ENCODE peak calls at places on chromosome 15, in eight cellular contexts. Z is psoas muscle, S is keratinocyte, P is HCT116, Q is sigmoid colon, B is heart right ventricle, A is A549, N is fibroblast of the aortic adventitia. J is an unnamed sample.

GRCh38 chr15:84605225-84605882 is 4.5 kb downstream of the ZSCAN2 start:
- DNase-seq in Z (no peak), S (no peak), P (no peak), Q (no peak), B (no peak), A (no peak), N (no peak), J (no peak)

GRCh38 chr15:55434989-55435825 is 26.9 kb downstream of the PIERCE2 start:
- DNase-seq in Z (no peak), S (no peak), P (peak), Q (no peak), B (no peak), A (peak), N (peak), J (no peak)

GRCh38 chr15:64635486-64635815 is 139.9 kb downstream of the RBPMS2 start:
- DNase-seq in Z (no peak), S (no peak), P (no peak), Q (peak), B (peak), A (no peak), N (peak), J (no peak)

GRCh38 chr15:34708422-34708821 is 46.4 kb downstream of the GJD2 start:
- DNase-seq in Z (no peak), S (peak), P (peak), Q (no peak), B (no peak), A (peak), N (peak), J (no peak)

GRCh38 chr15:72319360-72319984 is 485 bp downstream of the CELF6 start:
- DNase-seq in Z (peak), S (no peak), P (no peak), Q (peak), B (peak), A (peak), N (peak), J (peak)

GRCh38 chr15:92611150-92611549 is 44.4 kb downstream of the FAM174B start:
- DNase-seq in Z (no peak), S (no peak), P (no peak), Q (no peak), B (no peak), A (no peak), N (no peak), J (no peak)

GRCh38 chr15:34721802-34722795 is 32.7 kb downstream of the GJD2 start:
- DNase-seq in Z (peak), S (no peak), P (peak), Q (peak), B (peak), A (peak), N (peak), J (peak)

GRCh38 chr15:67097893-67098740 is 32.7 kb downstream of the SMAD3 start:
- DNase-seq in Z (peak), S (no peak), P (no peak), Q (peak), B (no peak), A (no peak), N (peak), J (peak)

GRCh38 chr15:81196576-81197254 is at the start of gene IL16:
- DNase-seq in Z (no peak), S (no peak), P (no peak), Q (no peak), B (no peak), A (no peak), N (no peak), J (no peak)

GRCh38 chr15:67085237-67085817 is 19.9 kb downstream of the SMAD3 start:
- DNase-seq in Z (no peak), S (no peak), P (no peak), Q (no peak), B (no peak), A (no peak), N (no peak), J (no peak)

GRCh38 chr15:39013262-39013661 is 448.6 kb upstream of the RASGRP1 start:
- DNase-seq in Z (no peak), S (no peak), P (no peak), Q (no peak), B (no peak), A (no peak), N (no peak), J (no peak)

GRCh38 chr15:101128191-101128590 is 123.7 kb downstream of the CHSY1 start:
- DNase-seq in Z (no peak), S (peak), P (no peak), Q (no peak), B (no peak), A (no peak), N (peak), J (no peak)

GRCh38 chr15:49047456-49047855 is 1.2 kb upstream of the SECISBP2L start:
- DNase-seq in Z (no peak), S (no peak), P (no peak), Q (no peak), B (no peak), A (no peak), N (no peak), J (no peak)

GRCh38 chr15:82571722-82572222 is 31.5 kb upstream of the RPS17 start:
- DNase-seq in Z (peak), S (no peak), P (no peak), Q (peak), B (peak), A (no peak), N (peak), J (peak)

GRCh38 chr15:65856821-65857455 is 12.4 kb upstream of the RAB11A start:
- DNase-seq in Z (peak), S (no peak), P (peak), Q (peak), B (peak), A (peak), N (peak), J (peak)

GRCh38 chr15:81146454-81146853 is 12.4 kb downstream of the CFAP161 start:
- DNase-seq in Z (no peak), S (no peak), P (no peak), Q (no peak), B (no peak), A (no peak), N (no peak), J (no peak)

GRCh38 chr15:34297059-34297458 is 40.5 kb downstream of the SLC12A6 start:
- DNase-seq in Z (no peak), S (no peak), P (no peak), Q (no peak), B (no peak), A (no peak), N (peak), J (no peak)

GRCh38 chr15:66796343-66796742 is 94.3 kb downstream of the SMAD6 start:
- DNase-seq in Z (no peak), S (no peak), P (no peak), Q (peak), B (no peak), A (no peak), N (no peak), J (no peak)

DNA sequence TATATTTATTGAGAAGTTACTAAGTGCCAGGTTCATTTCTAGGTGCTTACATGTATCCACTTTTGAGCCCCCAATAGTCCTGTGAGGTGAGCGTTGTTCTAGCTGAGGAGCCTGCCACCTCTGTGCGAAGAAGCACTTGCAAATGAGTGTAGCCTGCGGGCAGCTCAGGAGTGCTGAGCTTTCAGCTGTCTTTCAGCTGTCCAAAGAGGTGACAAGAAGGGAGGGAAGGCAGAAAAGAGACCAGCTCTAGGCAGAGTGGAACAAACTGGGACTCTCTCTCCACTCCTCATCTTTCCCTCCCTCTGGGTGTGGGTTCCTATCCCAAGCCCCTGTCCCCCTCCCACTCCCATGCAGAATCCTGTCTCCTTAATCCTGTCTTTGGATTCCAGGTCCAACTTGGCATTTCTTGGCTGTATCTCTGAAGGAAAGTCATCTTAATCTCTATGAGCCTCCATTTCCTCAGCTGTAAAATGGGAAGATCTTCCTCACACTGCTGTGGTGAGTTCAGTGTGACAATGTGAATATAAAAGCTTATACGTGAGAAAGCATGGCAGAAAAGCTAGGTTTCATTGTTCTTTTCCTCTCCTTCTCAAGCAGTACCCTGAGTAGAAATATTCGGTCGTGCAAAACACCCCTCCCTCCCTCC is 6.7 kb upstream of the SRP14 start:
- DNase-seq in Z (no peak), S (no peak), P (no peak), Q (peak), B (no peak), A (no peak), N (no peak), J (no peak)
- H3K4me3 ChIP-seq in Z (peak), S (no peak), P (no peak), Q (no peak), B (no peak), A (no peak), N (no peak), J (peak)

GRCh38 chr15:79849789-79850188 is 47.0 kb downstream of the MTHFS start:
- DNase-seq in Z (no peak), S (no peak), P (no peak), Q (no peak), B (no peak), A (peak), N (peak), J (no peak)
- TF ChIP-seq CTCF in Z (peak), S (peak), P (peak), Q (peak), B (peak), A (peak), N (peak), J (peak)

DNA sequence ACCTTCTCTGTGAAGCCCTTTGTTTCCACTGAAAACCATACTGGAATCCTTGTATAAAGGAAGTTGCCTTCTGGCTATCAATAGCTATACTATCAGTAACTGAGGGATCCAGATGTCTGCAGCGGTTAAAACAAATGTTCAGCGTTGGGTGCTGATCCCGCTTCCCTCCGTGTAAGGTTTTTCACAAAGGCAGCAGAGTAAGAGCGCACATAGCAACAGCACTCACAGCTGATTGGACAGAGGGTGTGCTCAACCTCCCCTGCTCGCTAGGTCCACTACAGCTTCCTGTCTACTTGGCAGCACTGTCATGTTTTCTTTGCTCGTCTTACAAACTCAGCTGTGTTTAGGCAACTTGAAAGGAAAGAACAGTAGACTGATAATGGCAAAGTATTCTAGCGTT is 27.3 kb downstream of the ATOSA start:
- DNase-seq in Z (peak), S (no peak), P (peak), Q (peak), B (peak), A (peak), N (peak), J (peak)
- H3K4me3 ChIP-seq in Z (peak), S (peak), P (peak), Q (peak), B (peak), A (peak), N (peak), J (peak)

GRCh38 chr15:58222698-58223097 is 84.5 kb downstream of the AQP9 start:
- DNase-seq in Z (no peak), S (no peak), P (no peak), Q (no peak), B (no peak), A (no peak), N (no peak), J (no peak)
- TF ChIP-seq CTCF in Z (no peak), S (no peak), P (no peak), Q (no peak), B (no peak), A (no peak), N (no peak), J (no peak)

GRCh38 chr15:59329570-59330350 is 42.9 kb downstream of the MYO1E start:
- DNase-seq in Z (no peak), S (no peak), P (peak), Q (no peak), B (no peak), A (peak), N (peak), J (no peak)
- H3K4me3 ChIP-seq in Z (no peak), S (no peak), P (no peak), Q (no peak), B (no peak), A (peak), N (no peak), J (no peak)

GRCh38 chr15:79439236-79439635 is 7.1 kb downstream of the MINAR1 start:
- DNase-seq in Z (no peak), S (no peak), P (no peak), Q (no peak), B (no peak), A (no peak), N (no peak), J (no peak)

GRCh38 chr15:79434361-79434760 is 2.2 kb downstream of the MINAR1 start:
- DNase-seq in Z (no peak), S (no peak), P (no peak), Q (no peak), B (no peak), A (no peak), N (no peak), J (no peak)

GRCh38 chr15:79433610-79434009 is 1.5 kb downstream of the MINAR1 start:
- DNase-seq in Z (no peak), S (no peak), P (no peak), Q (no peak), B (no peak), A (peak), N (no peak), J (no peak)

GRCh38 chr15:79437275-79438000 is 5.3 kb downstream of the MINAR1 start:
- DNase-seq in Z (no peak), S (no peak), P (no peak), Q (no peak), B (no peak), A (no peak), N (no peak), J (no peak)

DNA sequence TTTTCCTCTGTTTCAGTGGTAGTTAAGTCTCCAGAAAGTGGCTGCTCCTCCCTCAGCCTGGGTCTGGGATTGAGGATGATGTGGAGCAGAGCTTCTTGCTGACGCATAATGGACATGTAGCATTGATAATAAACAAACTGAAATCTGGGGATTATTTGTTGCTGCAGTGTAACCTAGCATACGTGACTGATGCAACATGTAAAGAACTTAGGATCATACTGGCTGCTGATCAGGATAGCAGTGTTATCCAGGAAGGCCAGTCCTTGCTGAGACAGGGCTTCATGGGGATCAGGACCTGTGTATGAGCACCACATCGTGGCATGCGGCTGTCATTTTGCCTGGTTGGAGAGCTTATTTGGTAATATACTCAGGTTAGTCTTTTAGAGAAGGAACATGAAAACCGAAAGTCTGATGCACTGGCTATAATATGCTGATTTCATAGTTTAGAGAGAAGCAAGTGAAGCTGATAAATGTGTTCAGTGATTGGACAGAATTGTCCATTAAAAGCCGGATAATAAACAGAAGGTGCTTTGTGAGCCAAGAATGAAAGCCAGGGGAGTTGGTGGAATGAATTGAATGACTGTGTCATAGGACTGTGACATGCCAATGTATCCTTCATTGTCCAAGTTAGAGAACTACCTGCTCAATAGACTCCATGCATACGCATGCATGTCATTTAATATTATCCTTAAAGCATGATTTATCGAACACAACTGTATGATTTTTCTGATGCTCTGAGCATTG is 4.1 kb downstream of the MINAR1 start:
- DNase-seq in Z (no peak), S (no peak), P (no peak), Q (no peak), B (no peak), A (no peak), N (no peak), J (no peak)
- TF ChIP-seq CTCF in Z (no peak), S (no peak), P (no peak), Q (no peak), B (no peak), A (no peak), N (no peak), J (no peak)

GRCh38 chr15:89463113-89463512 is 33.3 kb downstream of the RHCG start:
- DNase-seq in Z (no peak), S (no peak), P (no peak), Q (no peak), B (no peak), A (no peak), N (no peak), J (no peak)
- H3K4me3 ChIP-seq in Z (no peak), S (no peak), P (no peak), Q (no peak), B (no peak), A (no peak), N (no peak), J (no peak)

GRCh38 chr15:29233566-29233965 is 36.1 kb downstream of the NSMCE3 start:
- DNase-seq in Z (no peak), S (no peak), P (no peak), Q (no peak), B (no peak), A (no peak), N (no peak), J (no peak)
- TF ChIP-seq CTCF in Z (no peak), S (no peak), P (no peak), Q (no peak), B (no peak), A (no peak), N (no peak), J (no peak)

DNA sequence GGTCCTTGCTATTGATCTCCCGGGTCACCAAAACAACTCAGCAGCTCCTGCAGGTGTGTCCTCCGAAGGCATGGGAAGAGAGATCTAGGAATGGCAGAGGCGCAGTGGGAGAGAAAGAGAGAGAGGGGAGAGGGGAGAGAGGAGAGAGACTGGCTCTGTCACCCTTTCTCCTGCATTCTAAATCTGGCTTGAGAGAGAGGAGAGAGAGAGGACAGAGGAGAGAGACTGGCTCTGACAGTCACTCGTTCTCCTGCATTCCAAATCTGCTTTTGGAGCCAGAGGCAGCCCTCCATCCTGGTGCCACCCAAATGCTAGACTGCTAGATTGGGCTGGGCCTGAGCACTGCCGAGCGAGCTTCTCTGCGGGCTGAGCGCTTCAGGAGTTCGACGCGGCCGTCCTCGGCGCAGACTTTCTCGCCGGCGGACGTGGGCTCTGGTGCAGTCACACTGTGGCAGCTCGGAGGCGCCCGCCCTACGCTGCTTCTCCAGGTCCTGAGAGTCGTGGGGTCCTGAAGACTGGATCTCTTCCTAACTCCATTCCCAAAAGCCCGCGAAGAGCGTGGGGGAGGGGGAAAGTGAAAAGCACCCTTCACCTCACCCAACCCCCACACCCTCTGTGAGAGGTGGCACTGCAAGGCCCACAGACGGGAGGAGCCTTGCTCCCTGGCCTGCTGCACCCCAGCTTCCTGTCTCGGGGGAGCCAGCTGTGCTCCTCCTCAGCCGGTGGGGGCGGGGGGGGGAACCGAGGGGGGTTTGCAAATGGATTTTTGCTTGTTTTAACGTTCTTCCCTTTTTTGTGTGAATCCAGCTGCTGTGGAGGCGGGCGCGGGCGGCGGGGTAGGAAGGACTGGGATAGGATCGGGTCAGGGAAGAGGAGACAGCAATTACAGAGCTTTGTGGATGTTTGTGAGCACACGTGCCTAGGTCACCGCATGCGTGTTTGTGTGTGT is 222.3 kb downstream of the MEIS2 start:
- DNase-seq in Z (peak), S (no peak), P (no peak), Q (no peak), B (no peak), A (no peak), N (no peak), J (no peak)
- H3K4me3 ChIP-seq in Z (peak), S (no peak), P (no peak), Q (peak), B (peak), A (no peak), N (no peak), J (peak)

GRCh38 chr15:43403616-43404015 is 32.7 kb downstream of the TUBGCP4 start:
- DNase-seq in Z (no peak), S (no peak), P (no peak), Q (no peak), B (no peak), A (no peak), N (no peak), J (no peak)

GRCh38 chr15:43404130-43404529 is 33.2 kb downstream of the TUBGCP4 start:
- DNase-seq in Z (no peak), S (no peak), P (no peak), Q (no peak), B (no peak), A (no peak), N (no peak), J (no peak)

GRCh38 chr15:43406192-43406591 is 35.3 kb downstream of the TUBGCP4 start:
- DNase-seq in Z (no peak), S (no peak), P (no peak), Q (no peak), B (no peak), A (no peak), N (peak), J (no peak)

GRCh38 chr15:43408789-43409188 is 37.9 kb downstream of the TUBGCP4 start:
- DNase-seq in Z (no peak), S (no peak), P (no peak), Q (no peak), B (no peak), A (no peak), N (no peak), J (no peak)

DNA sequence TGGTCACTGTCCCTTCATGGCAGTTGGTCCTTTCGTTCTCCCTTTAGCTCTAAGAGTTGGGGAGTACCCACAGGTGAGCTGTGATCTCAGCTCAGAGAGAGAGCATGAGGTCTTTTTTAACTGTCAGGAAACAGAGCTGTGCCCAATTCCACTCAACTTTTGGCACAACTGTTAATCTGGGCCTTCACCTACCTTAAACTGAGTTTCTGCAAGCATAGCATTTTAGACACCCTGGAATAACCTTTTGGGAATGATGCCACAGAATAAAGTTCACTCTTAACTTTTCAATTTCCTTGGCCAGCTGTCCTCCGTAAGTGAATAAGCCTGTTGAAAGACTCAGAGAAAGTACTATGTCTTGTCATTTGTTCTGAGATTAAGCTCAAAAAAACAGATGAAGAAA is 35.9 kb downstream of the TUBGCP4 start:
- DNase-seq in Z (no peak), S (no peak), P (no peak), Q (no peak), B (no peak), A (no peak), N (no peak), J (no peak)
- TF ChIP-seq CTCF in Z (no peak), S (no peak), P (no peak), Q (no peak), B (no peak), A (no peak), N (no peak), J (no peak)